ENCODE peak calls at places on chromosome 16, in nine cellular contexts. R, D, I, B, W, Q, S, U and C are unnamed samples. For H3K36me3, the result is how much of the 10 kb centered on the place peaks cover.

GRCh38 chr16:22789281-22789945 is 24.5 kb upstream of the HS3ST2 start:
- DNase-seq in R (no peak), D (no peak), I (no peak), B (no peak), W (no peak), Q (no peak), S (no peak), U (no peak), C (no peak)

GRCh38 chr16:63038563-63039131 is 1002.4 kb upstream of the CDH8 start:
- DNase-seq in R (no peak), D (no peak), I (no peak), B (no peak), W (no peak), Q (no peak), S (no peak), U (no peak), C (no peak)

GRCh38 chr16:813204-813915 is 12.8 kb upstream of the GNG13 start:
- DNase-seq in R (no peak), D (no peak), I (no peak), B (peak), W (peak), Q (peak), S (no peak), U (peak), C (no peak)

GRCh38 chr16:48152226-48152625 is 3.6 kb downstream of the ABCC12 start:
- DNase-seq in R (no peak), D (no peak), I (no peak), B (no peak), W (no peak), Q (no peak), S (no peak), U (no peak), C (no peak)

GRCh38 chr16:81469710-81470481 is 25.3 kb downstream of the CMIP start:
- DNase-seq in R (peak), D (no peak), I (peak), B (peak), W (peak), Q (no peak), S (no peak), U (peak), C (peak)

GRCh38 chr16:68985855-68986254 is 119.6 kb upstream of the HAS3 start:
- DNase-seq in R (no peak), D (no peak), I (no peak), B (no peak), W (no peak), Q (no peak), S (no peak), U (peak), C (no peak)

GRCh38 chr16:12586701-12587100 is 217.0 kb downstream of the CPPED1 start:
- DNase-seq in R (no peak), D (no peak), I (no peak), B (no peak), W (no peak), Q (no peak), S (no peak), U (no peak), C (no peak)

GRCh38 chr16:31138621-31139578 is 3.4 kb upstream of the PRSS8 start:
- DNase-seq in R (peak), D (peak), I (peak), B (no peak), W (peak), Q (no peak), S (no peak), U (no peak), C (peak)

GRCh38 chr16:70770968-70771552 is 29.9 kb downstream of the VAC14 start:
- DNase-seq in R (no peak), D (peak), I (no peak), B (peak), W (peak), Q (peak), S (no peak), U (peak), C (peak)

GRCh38 chr16:75288596-75289120 is 37.2 kb upstream of the BCAR1 start:
- DNase-seq in R (no peak), D (no peak), I (no peak), B (peak), W (no peak), Q (no peak), S (peak), U (no peak), C (no peak)

GRCh38 chr16:48558269-48558915 is 51.6 kb downstream of the N4BP1 start:
- DNase-seq in R (no peak), D (no peak), I (no peak), B (no peak), W (no peak), Q (no peak), S (no peak), U (no peak), C (no peak)

GRCh38 chr16:4679854-4680636 is 13.3 kb upstream of the NUDT16L1 start:
- DNase-seq in R (peak), D (peak), I (peak), B (no peak), W (peak), Q (no peak), S (no peak), U (no peak), C (peak)

GRCh38 chr16:89314858-89315257 is 97.4 kb downstream of the ZNF778 start:
- DNase-seq in R (no peak), D (no peak), I (no peak), B (no peak), W (no peak), Q (no peak), S (no peak), U (no peak), C (no peak)

GRCh38 chr16:56961851-56962281 is at the start of gene CETP:
- DNase-seq in R (no peak), D (no peak), I (peak), B (no peak), W (no peak), Q (no peak), S (no peak), U (no peak), C (no peak)

GRCh38 chr16:21060027-21060510 is 90.6 kb downstream of the DNAH3 start:
- DNase-seq in R (no peak), D (no peak), I (no peak), B (no peak), W (no peak), Q (no peak), S (no peak), U (no peak), C (peak)

GRCh38 chr16:73916839-73917594 is 379.6 kb upstream of the PSMD7 start:
- DNase-seq in R (no peak), D (no peak), I (no peak), B (no peak), W (peak), Q (no peak), S (no peak), U (no peak), C (no peak)

GRCh38 chr16:47712276-47713224 is 251.4 kb downstream of the PHKB start:
- DNase-seq in R (no peak), D (no peak), I (no peak), B (no peak), W (no peak), Q (no peak), S (no peak), U (no peak), C (peak)

GRCh38 chr16:80198265-80198994 is 342.4 kb upstream of the DYNLRB2 start:
- DNase-seq in R (no peak), D (no peak), I (no peak), B (no peak), W (no peak), Q (no peak), S (no peak), U (no peak), C (no peak)

GRCh38 chr16:70460737-70461261 is 6.4 kb downstream of the FCSK start:
- DNase-seq in R (no peak), D (no peak), I (no peak), B (no peak), W (no peak), Q (no peak), S (no peak), U (no peak), C (no peak)

GRCh38 chr16:87153326-87153725 is 163.9 kb downstream of the C16orf95 start:
- DNase-seq in R (no peak), D (no peak), I (no peak), B (no peak), W (no peak), Q (no peak), S (no peak), U (no peak), C (no peak)

GRCh38 chr16:9042943-9043680 is 48.3 kb upstream of the HAPSTR1 start:
- DNase-seq in R (no peak), D (no peak), I (no peak), B (no peak), W (no peak), Q (no peak), S (no peak), U (no peak), C (no peak)

GRCh38 chr16:15961060-15961511 is 11.7 kb downstream of the ABCC1 start:
- DNase-seq in R (no peak), D (no peak), I (no peak), B (peak), W (no peak), Q (no peak), S (peak), U (no peak), C (no peak)

GRCh38 chr16:86398201-86398600 is 112.1 kb upstream of the FOXF1 start:
- DNase-seq in R (no peak), D (no peak), I (no peak), B (no peak), W (no peak), Q (no peak), S (no peak), U (no peak), C (no peak)

GRCh38 chr16:68902376-68903345 is 59.3 kb downstream of the TANGO6 start:
- DNase-seq in R (no peak), D (peak), I (no peak), B (no peak), W (no peak), Q (peak), S (no peak), U (peak), C (peak)

GRCh38 chr16:21283521-21284289 is 5.6 kb upstream of the CRYM start:
- DNase-seq in R (peak), D (peak), I (peak), B (no peak), W (peak), Q (peak), S (no peak), U (no peak), C (no peak)

GRCh38 chr16:68079616-68080344 is 5.4 kb upstream of the NFATC3 start:
- DNase-seq in R (peak), D (no peak), I (peak), B (peak), W (peak), Q (no peak), S (peak), U (peak), C (peak)

GRCh38 chr16:75238132-75238852 is 13.1 kb downstream of the BCAR1 start:
- DNase-seq in R (peak), D (peak), I (peak), B (no peak), W (peak), Q (no peak), S (no peak), U (no peak), C (peak)

GRCh38 chr16:10983175-10983558 is 38.8 kb downstream of the CLEC16A start:
- DNase-seq in R (no peak), D (no peak), I (no peak), B (no peak), W (no peak), Q (no peak), S (no peak), U (no peak), C (no peak)

GRCh38 chr16:19517424-19518089 is 4.3 kb downstream of the GDE1 start:
- DNase-seq in R (no peak), D (no peak), I (no peak), B (no peak), W (no peak), Q (no peak), S (no peak), U (peak), C (no peak)

GRCh38 chr16:87384162-87384999 is 805 bp upstream of the FBXO31 start:
- DNase-seq in R (peak), D (no peak), I (peak), B (no peak), W (peak), Q (no peak), S (no peak), U (peak), C (no peak)

GRCh38 chr16:54447606-54448440 is 161.2 kb upstream of the IRX3 start:
- DNase-seq in R (no peak), D (no peak), I (no peak), B (no peak), W (no peak), Q (no peak), S (no peak), U (peak), C (no peak)

GRCh38 chr16:86585821-86586611 is 7.7 kb downstream of the FOXL1 start:
- DNase-seq in R (no peak), D (no peak), I (no peak), B (no peak), W (no peak), Q (no peak), S (no peak), U (no peak), C (no peak)

GRCh38 chr16:77971306-77972131 is 50.8 kb upstream of the CLEC3A start:
- DNase-seq in R (peak), D (peak), I (peak), B (peak), W (peak), Q (peak), S (peak), U (peak), C (peak)

GRCh38 chr16:10988164-10988803 is 43.9 kb downstream of the CLEC16A start:
- DNase-seq in R (no peak), D (no peak), I (no peak), B (no peak), W (no peak), Q (no peak), S (no peak), U (peak), C (no peak)

GRCh38 chr16:397736-398332 is 835 bp downstream of the NME4 start:
- DNase-seq in R (no peak), D (peak), I (peak), B (peak), W (peak), Q (peak), S (no peak), U (peak), C (peak)

GRCh38 chr16:48194828-48195566 is 39.2 kb upstream of the ABCC12 start:
- DNase-seq in R (no peak), D (peak), I (no peak), B (no peak), W (no peak), Q (no peak), S (no peak), U (no peak), C (peak)

GRCh38 chr16:4623593-4623992 is 1.0 kb upstream of the MGRN1 start:
- DNase-seq in R (no peak), D (no peak), I (no peak), B (no peak), W (no peak), Q (no peak), S (no peak), U (no peak), C (no peak)

GRCh38 chr16:57566436-57566835 is 24.0 kb downstream of the ADGRG5 start:
- DNase-seq in R (no peak), D (no peak), I (no peak), B (no peak), W (no peak), Q (no peak), S (no peak), U (no peak), C (no peak)

GRCh38 chr16:52515068-52515671 is 31.8 kb downstream of the TOX3 start:
- DNase-seq in R (no peak), D (no peak), I (no peak), B (no peak), W (no peak), Q (no peak), S (no peak), U (no peak), C (no peak)

GRCh38 chr16:2087426-2088191 is 39.8 kb downstream of the TSC2 start:
- DNase-seq in R (no peak), D (no peak), I (no peak), B (no peak), W (no peak), Q (no peak), S (no peak), U (no peak), C (no peak)
- H3K36me3 ChIP-seq in R (under half), D (under half), I (under half), B (under half), W (half or more), Q (half or more), S (half or more), U (half or more), C (under half)

GRCh38 chr16:28101533-28101890 is 38.0 kb upstream of the GSG1L start:
- DNase-seq in R (peak), D (no peak), I (no peak), B (no peak), W (no peak), Q (no peak), S (no peak), U (no peak), C (no peak)
- H3K36me3 ChIP-seq in R (half or more), D (under half), I (under half), B (half or more), W (half or more), Q (half or more), S (half or more), U (half or more), C (under half)

GRCh38 chr16:84986879-84987278 is 24.5 kb downstream of the ZDHHC7 start:
- DNase-seq in R (peak), D (no peak), I (no peak), B (no peak), W (peak), Q (no peak), S (no peak), U (no peak), C (no peak)

GRCh38 chr16:84986102-84986501 is 25.2 kb downstream of the ZDHHC7 start:
- DNase-seq in R (peak), D (no peak), I (no peak), B (no peak), W (no peak), Q (no peak), S (no peak), U (no peak), C (no peak)

GRCh38 chr16:84990782-84991181 is 20.6 kb downstream of the ZDHHC7 start:
- DNase-seq in R (peak), D (no peak), I (peak), B (no peak), W (no peak), Q (no peak), S (no peak), U (no peak), C (no peak)

GRCh38 chr16:84989791-84990620 is 21.3 kb downstream of the ZDHHC7 start:
- DNase-seq in R (no peak), D (no peak), I (peak), B (no peak), W (no peak), Q (no peak), S (no peak), U (no peak), C (no peak)

GRCh38 chr16:84988328-84989080 is 22.8 kb downstream of the ZDHHC7 start:
- DNase-seq in R (peak), D (no peak), I (no peak), B (no peak), W (peak), Q (no peak), S (no peak), U (no peak), C (peak)
- H3K36me3 ChIP-seq in R (under half), D (under half), I (under half), B (under half), W (half or more), Q (half or more), S (under half), U (half or more), C (under half)

GRCh38 chr16:14669776-14670175 is 24.3 kb downstream of the PLA2G10 start:
- DNase-seq in R (no peak), D (no peak), I (no peak), B (no peak), W (no peak), Q (no peak), S (no peak), U (no peak), C (peak)

GRCh38 chr16:14672403-14672971 is 21.6 kb downstream of the PLA2G10 start:
- DNase-seq in R (no peak), D (no peak), I (no peak), B (no peak), W (no peak), Q (no peak), S (no peak), U (peak), C (peak)

GRCh38 chr16:14668556-14669223 is 25.4 kb downstream of the PLA2G10 start:
- DNase-seq in R (no peak), D (no peak), I (no peak), B (no peak), W (no peak), Q (no peak), S (no peak), U (no peak), C (peak)

GRCh38 chr16:14667347-14668266 is 26.5 kb downstream of the PLA2G10 start:
- DNase-seq in R (no peak), D (no peak), I (no peak), B (no peak), W (no peak), Q (no peak), S (no peak), U (no peak), C (no peak)
- H3K36me3 ChIP-seq in R (under half), D (under half), I (under half), B (under half), W (half or more), Q (half or more), S (under half), U (half or more), C (under half)

GRCh38 chr16:3485821-3486505 is 9.3 kb downstream of the C16orf90 start:
- DNase-seq in R (peak), D (no peak), I (peak), B (no peak), W (no peak), Q (no peak), S (no peak), U (no peak), C (no peak)
- H3K36me3 ChIP-seq in R (under half), D (under half), I (under half), B (under half), W (half or more), Q (half or more), S (half or more), U (half or more), C (under half)